ENCODE peak calls at places on chromosomes 2 and 18, in eight cellular contexts. J is WTC11; C is hepatocyte; E is ACHN; T is fibroblast of lung; K is activated T-helper 2 cell treated with anti-CD3 and anti-CD28 coated beads, Interferon-gamma antibody, Interleukin-2, Interleukin-4, amounts not matched to agents 10 μg/mL and 5 μg/mL and 100 μg/mL, durations not matched to agents 14 hours and 24 hours and 36 hours; B is iris pigment epithelial cell; W is HTR-8/SVneo. R is an unnamed sample.

GRCh38 chr2:71667256-71668182 is 214.2 kb downstream of the DYSF start:
- DNase-seq in J (no peak), B (no peak), T (no peak), C (no peak), E (no peak), K (no peak), W (no peak), R (no peak)

GRCh38 chr2:64274399-64275173 is 130.4 kb upstream of the PELI1 start:
- DNase-seq in C (no peak), K (no peak), W (no peak), E (peak), T (peak), J (no peak), B (peak), R (peak)

GRCh38 chr2:218396688-218397501 is 2.8 kb upstream of the CTDSP1 start:
- DNase-seq in E (peak), J (peak), K (peak), T (peak), B (peak), W (peak), C (peak), R (no peak)

GRCh38 chr18:23032030-23032582 is 99.0 kb downstream of the RBBP8 start:
- DNase-seq in E (no peak), K (no peak), J (no peak), B (peak), T (peak), C (no peak), W (peak), R (peak)

GRCh38 chr2:134253804-134254203 is at the start of gene MGAT5:
- DNase-seq in J (no peak), E (no peak), C (no peak), B (no peak), W (no peak), K (no peak), T (no peak), R (no peak)

GRCh38 chr18:30970201-30970816 is 72.2 kb downstream of the DSC3 start:
- DNase-seq in K (no peak), B (peak), W (no peak), C (peak), J (no peak), T (peak), E (peak), R (peak)

GRCh38 chr2:172437419-172438063 is 10.2 kb downstream of the ITGA6 start:
- DNase-seq in C (no peak), T (no peak), W (no peak), B (no peak), E (no peak), J (no peak), K (peak), R (no peak)

GRCh38 chr2:144331652-144332355 is 188.1 kb downstream of the ZEB2 start:
- DNase-seq in B (no peak), W (peak), J (peak), T (peak), E (no peak), C (no peak), K (no peak), R (no peak)

GRCh38 chr2:154449951-154450658 is 248.4 kb upstream of the KCNJ3 start:
- DNase-seq in C (peak), E (no peak), W (no peak), K (no peak), J (no peak), T (no peak), B (no peak), R (no peak)

GRCh38 chr18:40678318-40678717 is 1276.7 kb upstream of the PIK3C3 start:
- DNase-seq in C (no peak), T (no peak), K (no peak), J (no peak), B (no peak), E (no peak), W (no peak), R (no peak)

GRCh38 chr2:168571061-168571460 is 115.0 kb downstream of the CERS6 start:
- DNase-seq in J (no peak), B (peak), K (no peak), W (no peak), C (no peak), E (no peak), T (peak), R (no peak)